ENCODE peak calls at places on chromosome 1, in six cellular contexts. R is islet precursor cell; L is mesothelial cell of epicardium; Q is neural crest cell; Y is activated CD4-positive, alpha-beta T cell treated with anti-CD3 and anti-CD28 coated beads, Interleukin-2, amount 50 U/mL, for 1 hour; X is epithelial cell of proximal tubule. J is an unnamed sample.

GRCh38 chr1:156885314-156885713 is 8.2 kb upstream of the PEAR1 start:
- DNase-seq in X (no peak), R (no peak), L (no peak), Y (no peak), Q (no peak), J (no peak)

GRCh38 chr1:153705484-153705883 is 22.4 kb upstream of the INTS3 start:
- DNase-seq in Q (no peak), R (no peak), L (no peak), Y (no peak), X (no peak), J (no peak)

GRCh38 chr1:151693057-151693651 is 23.4 kb downstream of the CELF3 start:
- DNase-seq in R (no peak), L (no peak), X (no peak), Y (no peak), Q (no peak), J (no peak)

GRCh38 chr1:204473415-204473965 is 21.1 kb downstream of the PIK3C2B start:
- DNase-seq in Q (no peak), L (no peak), R (no peak), X (no peak), Y (no peak), J (no peak)

GRCh38 chr1:168863647-168864234 is 134.7 kb upstream of the DPT start:
- DNase-seq in X (no peak), Y (no peak), Q (no peak), R (no peak), L (no peak), J (no peak)

GRCh38 chr1:197614916-197615692 is 160.2 kb downstream of the DENND1B start:
- DNase-seq in Y (peak; percentile 3), R (peak; percentile 59), X (no peak), L (no peak), Q (peak; percentile 16), J (no peak)

GRCh38 chr1:207316622-207317510 is 4.6 kb upstream of the CD55 start:
- DNase-seq in Q (no peak), L (peak; percentile 53), R (peak; percentile 85), Y (no peak), X (no peak), J (no peak)

GRCh38 chr1:109895720-109896504 is 14.7 kb upstream of the CSF1 start:
- DNase-seq in Q (peak; percentile 35), X (no peak), R (peak; percentile 78), L (no peak), Y (no peak), J (no peak)

J was measured in germinal center.